ENCODE peak calls at places on chromosomes 2 and 18, in four cellular contexts. One of them, this sample, is unnamed.

GRCh38 chr2:20125616-20126015 is 74.2 kb upstream of the LAPTM4A start:
- DNase-seq in iris pigment epithelial cell: no peak
- DNase-seq in posterior cingulate gyrus: peak; percentile 8
- DNase-seq in adrenal gland: no peak
- DNase-seq in this sample: no peak

GRCh38 chr2:16861154-16861929 is 195.7 kb upstream of the CYRIA start:
- DNase-seq in adrenal gland: no peak
- DNase-seq in posterior cingulate gyrus: no peak
- DNase-seq in iris pigment epithelial cell: peak; percentile 27
- DNase-seq in this sample: no peak

GRCh38 chr18:48036191-48036590 is 105.7 kb upstream of the SMAD2 start:
- DNase-seq in posterior cingulate gyrus: no peak
- DNase-seq in adrenal gland: peak; percentile 53
- DNase-seq in iris pigment epithelial cell: no peak
- DNase-seq in this sample: no peak

GRCh38 chr18:7766383-7766782 is 199.3 kb downstream of the PTPRM start:
- DNase-seq in posterior cingulate gyrus: no peak
- DNase-seq in adrenal gland: no peak
- DNase-seq in iris pigment epithelial cell: no peak
- DNase-seq in this sample: no peak

GRCh38 chr2:205060269-205060668 is 515.0 kb downstream of the PARD3B start:
- DNase-seq in posterior cingulate gyrus: no peak
- DNase-seq in adrenal gland: no peak
- DNase-seq in iris pigment epithelial cell: peak; percentile 89
- DNase-seq in this sample: no peak

GRCh38 chr2:133063792-133064191 is 393.8 kb upstream of the LYPD1 start:
- DNase-seq in adrenal gland: no peak
- DNase-seq in posterior cingulate gyrus: no peak
- DNase-seq in iris pigment epithelial cell: peak; percentile 38
- DNase-seq in this sample: peak; percentile 10

GRCh38 chr18:3056311-3056710 is 43.4 kb upstream of the LPIN2 start:
- DNase-seq in adrenal gland: peak; percentile 34
- DNase-seq in iris pigment epithelial cell: no peak
- DNase-seq in posterior cingulate gyrus: no peak
- DNase-seq in this sample: no peak

GRCh38 chr2:108382196-108382595 is 4.4 kb downstream of the SULT1C4 start:
- DNase-seq in posterior cingulate gyrus: no peak
- DNase-seq in adrenal gland: no peak
- DNase-seq in iris pigment epithelial cell: no peak
- DNase-seq in this sample: no peak